ENCODE peak calls at places on chromosomes 2 and 18, in seven cellular contexts. G is K562, Z is GM12878, W is HepG2, H is SK-N-SH, Y is GM12892, D is H1. V is an unnamed sample.

GRCh38 chr2:173715483-173715882 is 249.7 kb downstream of the SP3 start:
- DNase-seq in D (no peak), Z (no peak), H (no peak), Y (no peak), G (no peak), W (no peak), V (no peak)

GRCh38 chr2:11766016-11766415 is 19.6 kb downstream of the LPIN1 start:
- DNase-seq in Z (no peak), G (no peak), Y (no peak), W (no peak), H (no peak), D (no peak), V (no peak)

GRCh38 chr18:74714796-74715195 is 117.1 kb downstream of the ZNF407 start:
- DNase-seq in W (no peak), G (no peak), Z (no peak), D (no peak), Y (no peak), H (no peak), V (no peak)

GRCh38 chr2:12533337-12533736 is 183.4 kb upstream of the TRIB2 start:
- DNase-seq in Z (no peak), H (no peak), D (no peak), W (no peak), Y (no peak), G (no peak), V (no peak)

GRCh38 chr2:101900375-101900774 is 91.4 kb upstream of the IL1R2 start:
- DNase-seq in H (no peak), D (no peak), Z (peak; percentile 71), Y (no peak), G (no peak), W (no peak), V (no peak)

GRCh38 chr2:223967981-223968380 is 10.7 kb downstream of the MRPL44 start:
- DNase-seq in D (no peak), Z (no peak), W (no peak), H (no peak), G (no peak), Y (no peak), V (no peak)

GRCh38 chr2:200363279-200363678 is 56.8 kb downstream of the SPATS2L start:
- DNase-seq in H (no peak), G (no peak), Y (no peak), Z (no peak), W (no peak), D (no peak), V (no peak)

GRCh38 chr2:173090973-173091660 is 15.5 kb downstream of the MAP3K20 start:
- DNase-seq in D (no peak), Y (no peak), G (peak; percentile 69), W (no peak), Z (no peak), H (no peak), V (no peak)

GRCh38 chr2:9378433-9379371 is 44.6 kb downstream of the ITGB1BP1 start:
- DNase-seq in Z (no peak), G (no peak), H (no peak), D (no peak), W (no peak), Y (no peak), V (no peak)

GRCh38 chr2:61460168-61460567 is 10.7 kb downstream of the USP34 start:
- DNase-seq in D (no peak), H (no peak), Y (no peak), Z (no peak), W (peak; percentile 92), G (no peak), V (no peak)

GRCh38 chr18:27838230-27838629 is 338.7 kb downstream of the CDH2 start:
- DNase-seq in Z (no peak), G (no peak), W (no peak), H (no peak), D (no peak), Y (no peak), V (no peak)

GRCh38 chr2:48118895-48119294 is 212.6 kb upstream of the FBXO11 start:
- DNase-seq in D (no peak), G (no peak), H (no peak), Z (no peak), Y (no peak), W (no peak), V (no peak)

GRCh38 chr18:40355701-40356100 is 1599.3 kb upstream of the PIK3C3 start:
- DNase-seq in D (no peak), W (no peak), Z (no peak), Y (no peak), H (no peak), G (no peak), V (no peak)

GRCh38 chr2:96953611-96954489 is 32.5 kb downstream of the FAM178B start:
- DNase-seq in H (no peak), Z (no peak), G (no peak), D (no peak), Y (no peak), W (no peak), V (no peak)

GRCh38 chr2:55843096-55843991 is 80.2 kb downstream of the EFEMP1 start:
- DNase-seq in H (no peak), G (no peak), Y (no peak), W (peak; percentile 59), Z (no peak), D (no peak), V (no peak)

GRCh38 chr2:11865378-11865777 is 118.9 kb downstream of the LPIN1 start:
- DNase-seq in W (no peak), G (no peak), H (no peak), D (no peak), Y (no peak), Z (no peak), V (no peak)

GRCh38 chr18:77063256-77063655 is 69.3 kb downstream of the MBP start:
- DNase-seq in W (no peak), Z (peak; percentile 69), Y (peak; percentile 52), G (no peak), H (no peak), D (no peak), V (peak; percentile 61)

GRCh38 chr18:58756596-58757240 is 85.5 kb downstream of the MALT1 start:
- DNase-seq in Y (no peak), D (no peak), Z (no peak), W (no peak), H (no peak), G (no peak), V (no peak)

GRCh38 chr2:2799151-2799697 is 468.1 kb upstream of the MYT1L start:
- DNase-seq in Z (no peak), Y (no peak), W (no peak), H (no peak), G (no peak), D (no peak), V (no peak)

GRCh38 chr2:219116776-219117646 is 43.6 kb downstream of the NHEJ1 start:
- DNase-seq in D (no peak), W (peak; percentile 88), Y (no peak), H (no peak), G (no peak), Z (no peak), V (no peak)

GRCh38 chr2:209426432-209426831 is 2.6 kb downstream of the MAP2 start:
- DNase-seq in D (no peak), W (no peak), H (peak; percentile 9), G (no peak), Y (no peak), Z (no peak), V (no peak)

GRCh38 chr18:26440644-26441043 is 107.7 kb downstream of the KCTD1 start:
- DNase-seq in G (no peak), H (no peak), Y (no peak), W (no peak), Z (no peak), D (no peak), V (no peak)

GRCh38 chr2:142601794-142602193 is 275.7 kb upstream of the KYNU start:
- DNase-seq in Z (no peak), H (no peak), Y (no peak), D (no peak), G (no peak), W (no peak), V (no peak)

GRCh38 chr18:24427484-24427883 is 1.0 kb downstream of the IMPACT start:
- DNase-seq in W (no peak), G (peak; percentile 34), Y (no peak), H (peak; percentile 48), Z (no peak), D (no peak), V (no peak)

GRCh38 chr2:85433511-85434089 is 15.1 kb downstream of the SH2D6 start:
- DNase-seq in W (no peak), Y (no peak), H (peak; percentile 91), G (no peak), Z (no peak), D (no peak), V (no peak)

GRCh38 chr2:71048096-71048495 is 20.4 kb upstream of the NAGK start:
- DNase-seq in H (no peak), W (no peak), D (no peak), Z (no peak), G (no peak), Y (no peak), V (no peak)

GRCh38 chr18:2538236-2538635 is 33.1 kb downstream of the METTL4 start:
- DNase-seq in D (no peak), Y (no peak), G (no peak), W (no peak), Z (no peak), H (no peak), V (no peak)

DNA sequence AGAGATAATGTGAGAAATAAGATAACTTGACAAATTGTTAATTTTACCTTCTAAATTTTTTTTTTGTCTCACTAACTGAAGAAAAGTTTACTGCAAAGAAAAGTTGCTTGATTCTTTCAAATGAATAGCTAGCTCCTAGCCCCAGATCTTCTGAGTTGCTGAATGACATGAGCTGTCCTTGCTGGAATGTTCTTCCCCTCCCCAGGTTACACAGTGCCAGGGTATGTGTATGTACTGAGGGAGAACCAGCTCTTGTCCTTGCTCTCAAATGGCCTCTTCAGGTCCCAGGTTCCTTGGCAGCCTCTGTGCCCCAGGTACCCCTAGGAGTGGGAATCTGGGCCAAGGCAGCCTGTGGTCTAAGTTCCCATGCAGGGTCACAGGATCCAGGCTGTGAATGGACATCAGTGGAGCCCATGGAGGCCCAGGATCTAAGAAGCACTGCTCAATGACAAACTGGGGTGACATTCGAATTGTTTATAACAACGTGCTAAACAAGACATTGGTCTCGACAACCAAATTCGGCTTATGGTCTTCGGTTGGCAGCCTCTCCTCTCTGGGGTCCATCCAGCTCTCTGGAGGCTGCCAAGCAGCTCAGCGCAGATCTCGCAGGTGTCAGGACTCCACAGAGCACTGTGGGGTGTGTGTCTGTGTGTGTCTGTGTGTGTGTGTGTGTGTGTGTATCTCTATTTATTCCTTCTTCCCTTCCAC is 17.1 kb upstream of the INO80C start:
- DNase-seq in Z (no peak), W (no peak), D (no peak), H (no peak), Y (no peak), G (peak; percentile 2), V (no peak)
- TF ChIP-seq TAF1 in Z (no peak), W (no peak), D (no peak), H (no peak), Y (no peak), G (no peak), V (no peak)

GRCh38 chr2:237486334-237486818 is 675 bp upstream of the MLPH start:
- DNase-seq in G (no peak), Z (no peak), Y (no peak), W (no peak), H (no peak), D (peak; percentile 65), V (no peak)
- TF ChIP-seq TAF1 in G (no peak), Z (no peak), Y (no peak), W (no peak), H (no peak), D (no peak), V (no peak)

GRCh38 chr2:236240228-236240990 is 23.8 kb downstream of the ASB18 start:
- DNase-seq in D (peak; percentile 52), Z (no peak), Y (no peak), H (no peak), G (no peak), W (no peak), V (no peak)
- TF ChIP-seq TAF1 in D (no peak), Z (no peak), Y (no peak), H (no peak), G (no peak), W (no peak), V (no peak)

GRCh38 chr2:226526731-226527130 is 272.9 kb downstream of the IRS1 start:
- DNase-seq in Y (no peak), Z (no peak), H (no peak), D (no peak), W (no peak), G (no peak), V (no peak)
- TF ChIP-seq TAF1 in Y (no peak), Z (no peak), H (no peak), D (no peak), W (no peak), G (no peak), V (no peak)

V was measured in GM12891.